ENCODE peak calls at places on chromosomes 4 and X, in nine cellular contexts. V, O, A, C, X, H, K, G and Q are unnamed samples.

GRCh38 chr4:75321484-75321883 is 192.7 kb downstream of the RCHY1 start:
- DNase-seq in V (no peak), H (no peak), K (no peak), X (no peak), O (no peak), A (no peak), G (no peak), C (no peak), Q (no peak)

GRCh38 chr4:158826882-158827281 is 58.1 kb downstream of the FNIP2 start:
- DNase-seq in K (peak; percentile 86), C (no peak), G (no peak), X (no peak), O (no peak), H (no peak), V (no peak), A (peak; percentile 83), Q (peak; percentile 55)

GRCh38 chr4:126762651-126763247 is 870.0 kb upstream of the INTU start:
- DNase-seq in H (no peak), K (no peak), V (no peak), O (no peak), A (no peak), C (no peak), X (no peak), G (no peak), Q (no peak)

GRCh38 chr4:120973207-120973606 is 50.7 kb upstream of the PRDM5 start:
- DNase-seq in K (no peak), A (no peak), G (no peak), X (no peak), C (no peak), O (no peak), V (no peak), H (no peak), Q (no peak)

GRCh38 chr4:76892601-76893000 is 5.3 kb downstream of the SOWAHB start:
- DNase-seq in A (no peak), C (no peak), K (no peak), G (peak; percentile 15), V (no peak), X (no peak), O (no peak), H (no peak), Q (no peak)

GRCh38 chr4:123018391-123018755 is 96.0 kb upstream of the NUDT6 start:
- DNase-seq in K (no peak), C (no peak), V (no peak), H (no peak), X (no peak), A (no peak), G (no peak), O (no peak), Q (no peak)

GRCh38 chrX:65601530-65602281 is 65.7 kb upstream of the MSN start:
- DNase-seq in H (peak; percentile 76), C (peak; percentile 81), X (peak; percentile 76), G (peak; percentile 88), V (peak; percentile 88), K (peak; percentile 82), O (no peak), A (peak; percentile 60), Q (peak; percentile 73)

GRCh38 chr4:89899157-89899556 is 4.5 kb downstream of the MMRN1 start:
- DNase-seq in H (no peak), K (no peak), G (no peak), V (no peak), C (no peak), A (no peak), X (no peak), O (no peak), Q (no peak)

GRCh38 chrX:10722804-10723364 is 102.5 kb upstream of the MID1 start:
- DNase-seq in X (peak; percentile 72), A (peak; percentile 2), H (peak; percentile 50), K (peak; percentile 67), O (peak; percentile 86), C (no peak), V (peak; percentile 54), G (peak; percentile 67), Q (peak; percentile 59)

GRCh38 chr4:138263438-138263837 is 21.3 kb upstream of the SLC7A11 start:
- DNase-seq in O (no peak), H (no peak), K (no peak), C (no peak), X (no peak), G (peak; percentile 36), A (no peak), V (no peak), Q (no peak)

GRCh38 chr4:162645381-162645780 is 481.6 kb upstream of the FSTL5 start:
- DNase-seq in X (no peak), C (no peak), O (no peak), K (no peak), A (no peak), V (no peak), H (no peak), G (no peak), Q (no peak)

GRCh38 chrX:113370001-113370400 is 529.4 kb upstream of the AMOT start:
- DNase-seq in X (no peak), H (no peak), O (no peak), K (no peak), C (no peak), V (no peak), A (no peak), G (no peak), Q (no peak)

GRCh38 chrX:40176979-40177430 is 79.2 kb upstream of the BCOR start:
- DNase-seq in A (peak; percentile 36), X (no peak), G (no peak), K (peak; percentile 26), V (no peak), C (peak; percentile 48), O (peak; percentile 75), H (peak; percentile 53), Q (no peak)

GRCh38 chr4:81214518-81215218 is 354 bp downstream of the PRKG2 start:
- DNase-seq in H (no peak), C (no peak), O (peak; percentile 77), G (peak; percentile 25), K (peak; percentile 22), V (no peak), A (no peak), X (no peak), Q (peak; percentile 19)

GRCh38 chr4:688695-689497 is at the start of gene SLC49A3:
- DNase-seq in V (peak; percentile 47), A (no peak), K (no peak), H (no peak), X (peak; percentile 81), O (peak; percentile 88), G (no peak), C (no peak), Q (peak; percentile 43)

GRCh38 chr4:3440979-3441500 is 728 bp upstream of the HGFAC start:
- DNase-seq in O (no peak), A (no peak), K (no peak), C (no peak), H (peak; percentile 69), X (no peak), V (no peak), G (no peak), Q (no peak)

GRCh38 chr4:78704981-78705757 is 71.0 kb upstream of the BMP2K start:
- DNase-seq in H (peak; percentile 15), C (no peak), V (peak; percentile 13), O (no peak), A (no peak), K (no peak), X (no peak), G (peak; percentile 78), Q (no peak)

GRCh38 chrX:18173494-18174180 is 47.0 kb downstream of the BEND2 start:
- DNase-seq in G (no peak), C (no peak), H (no peak), K (no peak), A (no peak), X (no peak), V (no peak), O (no peak), Q (no peak)

GRCh38 chr4:169293343-169294176 is 22.8 kb upstream of the SH3RF1 start:
- DNase-seq in V (no peak), H (no peak), O (no peak), G (no peak), K (no peak), X (no peak), C (no peak), A (no peak), Q (no peak)

GRCh38 chr4:26905172-26905571 is 44.5 kb downstream of the STIM2 start:
- DNase-seq in G (no peak), O (no peak), H (no peak), A (no peak), V (no peak), X (no peak), K (no peak), C (no peak), Q (no peak)
- H3K4me1 ChIP-seq in G (no peaks in the 10 kb centered on the region), O (no peaks in the 10 kb centered on the region), H (peaks cover 31% of the 10 kb centered on the region), A (peaks cover 30% of the 10 kb centered on the region), V (no peaks in the 10 kb centered on the region), X (peaks cover 35% of the 10 kb centered on the region), K (no peaks in the 10 kb centered on the region), C (peaks cover 14% of the 10 kb centered on the region), Q (no peaks in the 10 kb centered on the region)

GRCh38 chrX:150690126-150690525 is 3.1 kb upstream of the MTMR1 start:
- DNase-seq in V (no peak), C (no peak), X (no peak), K (no peak), O (no peak), G (peak; percentile 92), H (peak; percentile 51), A (no peak), Q (no peak)

GRCh38 chrX:150693782-150694574 is 782 bp downstream of the MTMR1 start:
- DNase-seq in C (peak; percentile 64), H (peak; percentile 48), A (peak; percentile 67), O (peak; percentile 78), X (peak; percentile 77), K (peak; percentile 65), V (peak; percentile 29), G (peak; percentile 79), Q (peak; percentile 80)

GRCh38 chrX:150694738-150695410 is 1.7 kb downstream of the MTMR1 start:
- DNase-seq in A (no peak), V (peak; percentile 6), C (no peak), H (no peak), G (no peak), X (no peak), K (no peak), O (no peak), Q (no peak)

GRCh38 chrX:150692296-150692695 is 900 bp upstream of the MTMR1 start:
- DNase-seq in V (no peak), G (no peak), O (no peak), X (no peak), A (no peak), H (no peak), C (no peak), K (no peak), Q (no peak)

GRCh38 chrX:150692837-150693781 is at the start of gene MTMR1:
- DNase-seq in A (peak; percentile 33), G (no peak), H (peak; percentile 16), C (peak; percentile 33), K (peak; percentile 34), V (peak; percentile 18), X (peak; percentile 69), O (peak; percentile 60), Q (peak; percentile 42)
- H3K4me1 ChIP-seq in A (peaks cover 4% of the 10 kb centered on the region), G (peaks cover 10% of the 10 kb centered on the region), H (no peaks in the 10 kb centered on the region), C (no peaks in the 10 kb centered on the region), K (no peaks in the 10 kb centered on the region), V (no peaks in the 10 kb centered on the region), X (peaks cover 25% of the 10 kb centered on the region), O (no peaks in the 10 kb centered on the region), Q (peaks cover 11% of the 10 kb centered on the region)

GRCh38 chr4:68338625-68339024 is 11.3 kb downstream of the YTHDC1 start:
- DNase-seq in H (no peak), K (no peak), C (no peak), V (peak; percentile 8), X (no peak), O (no peak), A (no peak), G (no peak), Q (no peak)
- H3K4me1 ChIP-seq in H (peaks cover 66% of the 10 kb centered on the region), K (no peaks in the 10 kb centered on the region), C (peaks cover 58% of the 10 kb centered on the region), V (peaks cover 2% of the 10 kb centered on the region), X (peaks cover 51% of the 10 kb centered on the region), O (peaks cover 12% of the 10 kb centered on the region), A (peaks cover 68% of the 10 kb centered on the region), G (peaks cover 10% of the 10 kb centered on the region), Q (peaks cover 71% of the 10 kb centered on the region)

GRCh38 chrX:152907084-152907651 is 9.3 kb downstream of the ZNF185 start:
- DNase-seq in X (no peak), H (peak; percentile 84), K (no peak), G (peak; percentile 94), C (no peak), V (no peak), A (no peak), O (peak; percentile 86), Q (no peak)
- H3K4me1 ChIP-seq in X (peaks cover 5% of the 10 kb centered on the region), H (no peaks in the 10 kb centered on the region), K (no peaks in the 10 kb centered on the region), G (peaks cover 6% of the 10 kb centered on the region), C (no peaks in the 10 kb centered on the region), V (no peaks in the 10 kb centered on the region), A (no peaks in the 10 kb centered on the region), O (no peaks in the 10 kb centered on the region), Q (no peaks in the 10 kb centered on the region)